ENCODE peak calls at places on chromosomes 11 and 22, in five cellular contexts. O is stomach, T is NT2/D1, Q is neural progenitor cell, Y is lung. V is an unnamed sample. For H3K4me1, the result is how much of the 10 kb centered on the place peaks cover.

GRCh38 chr22:36087784-36088183 is 59.2 kb upstream of the RBFOX2 start:
- DNase-seq in O (no peak), T (no peak), Q (no peak), Y (no peak), V (no peak)

GRCh38 chr11:126793596-126793995 is 207.0 kb downstream of the KIRREL3 start:
- DNase-seq in Q (no peak), O (no peak), T (no peak), Y (no peak), V (no peak)

GRCh38 chr11:68057807-68058206 is 19.0 kb downstream of the TCIRG1 start:
- DNase-seq in Y (no peak), Q (no peak), O (no peak), T (no peak), V (no peak)

GRCh38 chr11:121514401-121514981 is 61.7 kb upstream of the SORL1-AS1 start:
- DNase-seq in Q (peak), O (no peak), Y (no peak), T (no peak), V (no peak)

GRCh38 chr11:76783901-76784813 is 1.0 kb downstream of the TSKU start:
- DNase-seq in T (peak), Q (peak), Y (no peak), O (peak), V (peak)

GRCh38 chr11:60348116-60348515 is 21.1 kb downstream of the MS4A6E start:
- DNase-seq in T (no peak), O (no peak), Y (no peak), Q (no peak), V (no peak)

GRCh38 chr22:26435327-26436093 is 6.5 kb downstream of the ASPHD2 start:
- DNase-seq in Y (no peak), O (no peak), T (no peak), Q (no peak), V (no peak)

GRCh38 chr11:60786811-60787567 is 1.9 kb downstream of the MS4A10 start:
- DNase-seq in Q (no peak), T (no peak), Y (no peak), O (peak), V (peak)

GRCh38 chr11:67268036-67268683 is 1.9 kb downstream of the GRK2 start:
- DNase-seq in T (no peak), Y (no peak), O (no peak), Q (no peak), V (no peak)

GRCh38 chr11:13013054-13013488 is 4.0 kb downstream of the RASSF10 start:
- DNase-seq in T (no peak), O (no peak), Y (no peak), Q (no peak), V (no peak)

GRCh38 chr11:76910620-76911414 is 50.1 kb downstream of the ACER3 start:
- DNase-seq in T (peak), Y (no peak), O (no peak), Q (no peak), V (peak)

GRCh38 chr11:36150986-36151385 is 138.2 kb downstream of the COMMD9 start:
- DNase-seq in Q (no peak), O (no peak), Y (no peak), T (no peak), V (peak)

GRCh38 chr11:132559371-132560036 is 972.8 kb downstream of the OPCML start:
- DNase-seq in Q (peak), O (no peak), T (no peak), Y (no peak), V (no peak)

GRCh38 chr11:97033178-97033577 is 643.4 kb downstream of the JRKL start:
- DNase-seq in T (no peak), Y (no peak), Q (peak), O (no peak), V (no peak)

GRCh38 chr11:67463186-67463585 is 5.9 kb downstream of the TMEM134 start:
- DNase-seq in Y (no peak), Q (no peak), T (no peak), O (no peak), V (no peak)

GRCh38 chr11:82007536-82007935 is 726.1 kb downstream of the FAM181B start:
- DNase-seq in O (no peak), T (no peak), Q (no peak), Y (no peak), V (no peak)

GRCh38 chr11:17991799-17992433 is 20.9 kb downstream of the SERGEF start:
- DNase-seq in Y (no peak), T (no peak), Q (peak), O (peak), V (peak)

GRCh38 chr11:113683481-113684046 is 22.5 kb downstream of the TMPRSS5 start:
- DNase-seq in Q (no peak), Y (no peak), T (no peak), O (no peak), V (no peak)

GRCh38 chr11:68383976-68384501 is 71.6 kb downstream of the LRP5 start:
- DNase-seq in T (peak), O (peak), Q (peak), Y (peak), V (peak)

GRCh38 chr22:41762980-41763779 is 37.3 kb upstream of the CCDC134 start:
- DNase-seq in O (no peak), T (peak), Y (no peak), Q (peak), V (no peak)

GRCh38 chr22:37231406-37232139 is 12.5 kb downstream of the RAC2 start:
- DNase-seq in T (no peak), Y (no peak), Q (no peak), O (no peak), V (no peak)

GRCh38 chr11:65538915-65539374 is 14.1 kb downstream of the SCYL1 start:
- DNase-seq in Q (peak), Y (no peak), O (no peak), T (no peak), V (no peak)

GRCh38 chr11:57711414-57712255 is at the start of gene MED19:
- DNase-seq in T (peak), O (peak), Q (peak), Y (peak), V (peak)

GRCh38 chr11:112539741-112540140 is 279.1 kb upstream of the PLET1 start:
- DNase-seq in O (no peak), Y (no peak), Q (no peak), T (no peak), V (no peak)

GRCh38 chr11:97140885-97141494 is 751.2 kb downstream of the JRKL start:
- DNase-seq in O (no peak), T (peak), Y (no peak), Q (peak), V (peak)

GRCh38 chr11:119014209-119014924 is 3.8 kb downstream of the RPS25 start:
- DNase-seq in T (no peak), Y (no peak), O (no peak), Q (no peak), V (no peak)

GRCh38 chr11:76639621-76640020 is 30.9 kb downstream of the LRRC32 start:
- DNase-seq in Y (no peak), T (no peak), Q (no peak), O (no peak), V (no peak)

GRCh38 chr11:8584511-8584910 is 9.5 kb downstream of the STK33 start:
- DNase-seq in O (no peak), Y (no peak), Q (peak), T (no peak), V (no peak)

GRCh38 chr11:77202941-77203900 is 75.2 kb downstream of the MYO7A start:
- DNase-seq in O (peak), T (no peak), Y (no peak), Q (no peak), V (no peak)

GRCh38 chr11:111148116-111148515 is 97.4 kb upstream of the POU2AF2 start:
- DNase-seq in O (no peak), Q (no peak), Y (no peak), T (no peak), V (peak)

GRCh38 chr22:17283423-17283822 is 64.2 kb upstream of the ADA2 start:
- DNase-seq in T (no peak), Q (no peak), Y (no peak), O (no peak), V (no peak)

GRCh38 chr11:110026823-110027626 is 66.2 kb upstream of the ZC3H12C start:
- DNase-seq in Y (no peak), O (no peak), T (no peak), Q (no peak), V (no peak)

GRCh38 chr11:112724194-112724790 is 236.9 kb upstream of the NCAM1 start:
- DNase-seq in Y (no peak), T (no peak), O (no peak), Q (no peak), V (no peak)

GRCh38 chr22:39928556-39929401 is 27.9 kb downstream of the GRAP2 start:
- DNase-seq in O (no peak), Q (no peak), Y (no peak), T (no peak), V (no peak)
- H3K4me3 ChIP-seq in O (no peak), Q (no peak), Y (no peak), T (no peak), V (no peak)

GRCh38 chr11:123797065-123797940 is 8.8 kb downstream of the OR6M1 start:
- DNase-seq in Y (no peak), T (no peak), O (no peak), Q (no peak), V (no peak)

GRCh38 chr11:123798079-123798478 is 8.1 kb downstream of the OR6M1 start:
- DNase-seq in O (no peak), Q (no peak), Y (no peak), T (no peak), V (no peak)

GRCh38 chr11:123799438-123799837 is 6.7 kb downstream of the OR6M1 start:
- DNase-seq in T (no peak), Y (no peak), Q (no peak), O (no peak), V (no peak)

GRCh38 chr11:123800041-123800440 is 6.1 kb downstream of the OR6M1 start:
- DNase-seq in Y (no peak), O (no peak), T (no peak), Q (no peak), V (no peak)

GRCh38 chr11:123798513-123799252 is 7.5 kb downstream of the OR6M1 start:
- DNase-seq in Q (no peak), O (no peak), Y (no peak), T (no peak), V (no peak)
- H3K4me1 ChIP-seq in Q (under half), O (under half), Y (under half), T (under half), V (under half)

GRCh38 chr22:32777997-32778396 is 23.5 kb upstream of the TIMP3 start:
- DNase-seq in Q (no peak), O (no peak), T (no peak), Y (no peak), V (no peak)

GRCh38 chr22:32780726-32781310 is 20.7 kb upstream of the TIMP3 start:
- DNase-seq in T (no peak), O (no peak), Y (no peak), Q (no peak), V (no peak)

GRCh38 chr22:32776800-32777199 is 24.7 kb upstream of the TIMP3 start:
- DNase-seq in T (no peak), O (no peak), Y (no peak), Q (no peak), V (no peak)

GRCh38 chr22:32785636-32786418 is 15.7 kb upstream of the TIMP3 start:
- DNase-seq in T (no peak), O (no peak), Q (no peak), Y (no peak), V (peak)

GRCh38 chr22:32781695-32782094 is 19.8 kb upstream of the TIMP3 start:
- DNase-seq in T (no peak), Y (no peak), O (no peak), Q (no peak), V (peak)
- H3K4me3 ChIP-seq in T (no peak), Y (no peak), O (no peak), Q (no peak), V (no peak)

GRCh38 chr11:20010861-20011225 is 149.4 kb downstream of the DBX1 start:
- DNase-seq in T (no peak), O (no peak), Y (no peak), Q (no peak), V (no peak)

GRCh38 chr11:20007386-20007785 is 152.9 kb downstream of the DBX1 start:
- DNase-seq in Q (no peak), Y (no peak), T (no peak), O (no peak), V (no peak)

GRCh38 chr11:20008870-20009644 is 151.2 kb downstream of the DBX1 start:
- DNase-seq in O (no peak), T (no peak), Q (no peak), Y (no peak), V (no peak)

GRCh38 chr11:20010106-20010860 is 150.0 kb downstream of the DBX1 start:
- DNase-seq in Y (no peak), Q (no peak), O (no peak), T (no peak), V (no peak)

DNA sequence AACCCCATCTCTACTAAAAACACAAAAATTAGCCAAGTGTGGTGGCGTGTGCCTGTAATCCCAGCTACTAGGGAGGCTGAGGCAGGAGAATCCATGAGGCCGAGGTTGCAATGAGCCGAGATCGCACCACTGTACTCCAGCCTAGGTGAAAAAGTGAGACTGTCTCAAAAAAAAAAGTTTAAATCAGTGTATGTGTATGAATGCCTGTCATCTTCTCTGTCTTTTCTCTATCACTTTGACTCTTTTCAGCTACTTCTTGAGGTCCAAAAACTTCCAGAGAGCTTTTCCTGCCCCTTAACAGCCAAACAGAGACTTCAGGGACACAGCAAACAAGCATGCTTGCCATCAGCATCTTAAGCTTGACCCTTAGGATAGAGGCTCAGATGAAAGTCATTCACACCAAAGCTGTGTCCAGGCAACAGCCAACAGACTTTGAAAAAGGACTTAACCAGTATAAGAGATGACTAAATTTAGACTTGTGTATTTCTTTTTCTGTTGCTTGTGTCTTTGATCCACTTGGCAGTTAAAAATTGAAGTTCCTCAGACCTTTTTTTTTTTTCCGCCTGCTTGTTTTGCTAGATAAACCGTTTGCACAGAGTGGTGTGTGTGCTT is 152.0 kb downstream of the DBX1 start:
- DNase-seq in T (no peak), Y (no peak), Q (no peak), O (no peak), V (no peak)
- H3K4me1 ChIP-seq in T (under half), Y (under half), Q (under half), O (under half), V (under half)